ENCODE peak calls at places on chromosomes 13 and 19, in ten cellular contexts. N is A549; F is HCT116; G is left lung; Y is heart left ventricle; B is left cardiac atrium; H is upper lobe of right lung; K is activated CD8-positive, alpha-beta memory T cell treated with anti-CD3 and anti-CD28 coated beads, Interleukin-2, amount 10 ng/mL, durations not matched to agents 7 days and 5 days; L is naive thymus-derived CD8-positive, alpha-beta T cell; D is CD4-positive, alpha-beta T cell. V is an unnamed sample.

GRCh38 chr19:50959731-50960500 is 7.1 kb upstream of the KLK5 start:
- ATAC-seq in N (peak), F (peak), G (no peak), Y (no peak), B (no peak), H (no peak), K (no peak), L (no peak), D (no peak), V (peak)

GRCh38 chr13:43880451-43880850 is 747 bp downstream of the LACC1 start:
- ATAC-seq in N (no peak), F (peak), G (no peak), Y (no peak), B (no peak), H (no peak), K (no peak), L (no peak), D (no peak), V (no peak)

GRCh38 chr19:47853003-47853402 is 6.0 kb upstream of the TPRX2 start:
- ATAC-seq in N (no peak), F (no peak), G (no peak), Y (no peak), B (no peak), H (no peak), K (no peak), L (no peak), D (no peak), V (no peak)

GRCh38 chr19:39825531-39826076 is 8.4 kb downstream of the DYRK1B start:
- ATAC-seq in N (no peak), F (no peak), G (no peak), Y (no peak), B (no peak), H (no peak), K (no peak), L (no peak), D (no peak), V (no peak)

GRCh38 chr19:42512743-42513304 is 15.5 kb downstream of the CEACAM1 start:
- ATAC-seq in N (no peak), F (no peak), G (no peak), Y (no peak), B (no peak), H (no peak), K (no peak), L (no peak), D (no peak), V (no peak)

GRCh38 chr13:96766311-96766710 is 228.0 kb downstream of the OXGR1 start:
- ATAC-seq in N (no peak), F (no peak), G (no peak), Y (no peak), B (no peak), H (no peak), K (no peak), L (no peak), D (no peak), V (no peak)

GRCh38 chr13:61414686-61415664 is 674 bp downstream of the PCDH20 start:
- ATAC-seq in N (peak), F (no peak), G (peak), Y (peak), B (peak), H (peak), K (no peak), L (no peak), D (no peak), V (peak)

GRCh38 chr13:31896427-31896826 is 135.1 kb upstream of the FRY start:
- ATAC-seq in N (no peak), F (no peak), G (no peak), Y (peak), B (peak), H (no peak), K (no peak), L (no peak), D (no peak), V (no peak)

GRCh38 chr13:91368676-91369425 is 21.4 kb downstream of the MIR17HG start:
- ATAC-seq in N (no peak), F (no peak), G (no peak), Y (no peak), B (no peak), H (no peak), K (no peak), L (no peak), D (no peak), V (peak)

GRCh38 chr13:81778350-81778749 is 1437.4 kb upstream of the SPRY2 start:
- ATAC-seq in N (no peak), F (no peak), G (no peak), Y (no peak), B (no peak), H (no peak), K (no peak), L (no peak), D (no peak), V (no peak)